ENCODE peak calls at places on chromosomes 13 and 19, in nine cellular contexts. K is GM12865; L is GM12892; F is aorta; P is stimulated activated CD4-positive, alpha-beta T cell treated with anti-CD3 and anti-CD28 coated beads, Interleukin-2, amount 100 ng/mL, for 48 hours; U is HTR-8/SVneo; Y is sciatic nerve; B is HCEC 1CT; W is Calu3. J is an unnamed sample.
A peak's percentile ranks its signal among the peaks of the same experiment; 100 is the strongest.

GRCh38 chr13:35979378-35979911 is 151.7 kb downstream of the DCLK1 start:
- DNase-seq in B (peak; percentile 62), W (no peak), F (peak; percentile 83), L (no peak), P (no peak), U (no peak), Y (peak; percentile 85), K (no peak), J (no peak)

GRCh38 chr13:41402695-41403511 is 54.4 kb upstream of the RGCC start:
- DNase-seq in W (no peak), F (no peak), B (no peak), Y (no peak), P (no peak), L (no peak), U (no peak), K (no peak), J (no peak)

GRCh38 chr13:113557013-113557412 is 27.5 kb upstream of the TFDP1 start:
- DNase-seq in P (no peak), W (no peak), L (no peak), K (no peak), U (no peak), Y (no peak), F (no peak), B (no peak), J (peak; percentile 54)

GRCh38 chr19:45952691-45953505 is 20.8 kb downstream of the NOVA2 start:
- DNase-seq in L (no peak), W (peak; percentile 59), K (peak; percentile 74), P (peak; percentile 39), B (peak; percentile 35), U (peak; percentile 66), Y (no peak), F (peak; percentile 86), J (no peak)

GRCh38 chr13:98775844-98776598 is 23.5 kb upstream of the SLC15A1 start:
- DNase-seq in L (no peak), W (peak; percentile 58), K (no peak), F (no peak), U (peak; percentile 70), P (no peak), B (peak; percentile 67), Y (no peak), J (no peak)

GRCh38 chr19:47330466-47330869 is 1.5 kb upstream of the C5AR2 start:
- DNase-seq in L (no peak), F (no peak), W (no peak), U (no peak), Y (no peak), B (peak; percentile 27), P (no peak), K (no peak), J (no peak)

GRCh38 chr19:3398114-3398899 is 31.9 kb downstream of the NFIC start:
- DNase-seq in Y (peak; percentile 89), U (no peak), B (no peak), L (no peak), P (no peak), W (no peak), F (peak; percentile 83), K (no peak), J (no peak)

GRCh38 chr19:15282311-15282705 is 50.0 kb downstream of the BRD4 start:
- DNase-seq in U (no peak), Y (no peak), L (no peak), K (no peak), W (no peak), F (no peak), P (no peak), B (no peak), J (no peak)

GRCh38 chr19:12112701-12113100 is 27.4 kb downstream of the ZNF20 start:
- DNase-seq in Y (no peak), L (no peak), P (no peak), K (no peak), W (no peak), F (no peak), U (no peak), B (no peak), J (no peak)

GRCh38 chr19:9877775-9878510 is 42.8 kb downstream of the PIN1 start:
- DNase-seq in P (no peak), Y (no peak), W (no peak), F (no peak), K (peak; percentile 14), U (no peak), L (no peak), B (peak; percentile 72), J (no peak)

GRCh38 chr19:32743447-32743846 is 23.9 kb downstream of the TDRD12 start:
- DNase-seq in K (no peak), F (no peak), L (no peak), B (no peak), W (no peak), P (no peak), Y (no peak), U (no peak), J (no peak)

GRCh38 chr19:51111606-51112005 is 3.4 kb upstream of the CTU1 start:
- DNase-seq in F (peak; percentile 46), K (no peak), U (no peak), L (no peak), P (no peak), Y (no peak), B (no peak), W (peak; percentile 63), J (peak; percentile 61)

GRCh38 chr13:46296920-46297319 is 85.2 kb downstream of the LRRC63 start:
- DNase-seq in L (no peak), B (peak; percentile 83), K (no peak), F (no peak), P (no peak), Y (no peak), U (peak; percentile 5), W (no peak), J (no peak)

GRCh38 chr19:2302319-2303208 is 5.4 kb downstream of the LINGO3 start:
- DNase-seq in U (no peak), Y (peak; percentile 71), K (no peak), P (no peak), L (no peak), W (no peak), B (no peak), F (no peak), J (no peak)

GRCh38 chr19:35539314-35539713 is 6.1 kb downstream of the GAPDHS start:
- DNase-seq in U (no peak), F (no peak), Y (no peak), P (no peak), W (no peak), B (no peak), L (no peak), K (no peak), J (no peak)

GRCh38 chr13:114279146-114279545 is 2.3 kb upstream of the UPF3A start:
- DNase-seq in W (no peak), F (no peak), Y (no peak), L (no peak), B (no peak), U (no peak), K (no peak), P (no peak), J (no peak)

GRCh38 chr19:38420935-38421334 is 5.1 kb downstream of the RASGRP4 start:
- DNase-seq in U (no peak), B (no peak), W (no peak), L (no peak), Y (no peak), P (no peak), K (no peak), F (no peak), J (no peak)

GRCh38 chr13:112791662-112792440 is 102.0 kb downstream of the ATP11A start:
- DNase-seq in L (no peak), F (no peak), P (no peak), K (no peak), W (no peak), U (no peak), B (no peak), Y (no peak), J (no peak)

GRCh38 chr13:27592865-27593264 is 27.5 kb downstream of the LNX2 start:
- DNase-seq in K (peak; percentile 4), U (no peak), Y (no peak), F (no peak), B (no peak), P (no peak), L (no peak), W (no peak), J (no peak)

GRCh38 chr19:17706750-17707181 is 12.5 kb upstream of the MAP1S start:
- DNase-seq in F (no peak), B (peak; percentile 57), W (no peak), P (no peak), K (no peak), Y (no peak), L (no peak), U (no peak), J (no peak)

GRCh38 chr13:34722931-34723330 is 219.1 kb upstream of the NBEA start:
- DNase-seq in L (no peak), K (no peak), B (no peak), F (no peak), Y (no peak), P (no peak), W (no peak), U (no peak), J (no peak)

GRCh38 chr19:22422220-22422619 is at the start of gene ZNF98:
- DNase-seq in U (peak; percentile 57), F (peak; percentile 87), L (no peak), B (no peak), P (no peak), Y (no peak), W (no peak), K (no peak), J (no peak)

GRCh38 chr19:46890423-46891170 is 29.8 kb downstream of the ARHGAP35 start:
- DNase-seq in K (no peak), Y (no peak), L (no peak), F (no peak), W (peak; percentile 53), B (peak; percentile 93), P (no peak), U (peak; percentile 67), J (no peak)

GRCh38 chr13:109904218-109904617 is 117.8 kb upstream of the IRS2 start:
- DNase-seq in P (no peak), U (no peak), B (peak; percentile 21), L (no peak), W (no peak), Y (no peak), F (no peak), K (no peak), J (no peak)

GRCh38 chr19:23957660-23958281 is 43.1 kb downstream of the ZNF726 start:
- DNase-seq in B (peak; percentile 81), P (no peak), W (no peak), Y (no peak), F (no peak), U (peak; percentile 27), K (no peak), L (no peak), J (no peak)

GRCh38 chr19:10797541-10798256 is 38.3 kb downstream of the TMED1 start:
- DNase-seq in W (no peak), P (peak; percentile 70), Y (no peak), F (no peak), K (peak; percentile 80), L (peak; percentile 47), B (no peak), U (no peak), J (no peak)

GRCh38 chr13:112725346-112726017 is 35.6 kb downstream of the ATP11A start:
- DNase-seq in Y (peak; percentile 50), W (no peak), P (no peak), F (no peak), B (no peak), U (no peak), L (no peak), K (peak; percentile 20), J (no peak)

GRCh38 chr19:47284324-47284899 is 9.7 kb downstream of the INAFM1 start:
- DNase-seq in B (peak; percentile 36), P (peak; percentile 60), Y (no peak), W (peak; percentile 75), F (no peak), L (no peak), K (peak; percentile 77), U (peak; percentile 48), J (no peak)

J was measured in chondrocyte.